ENCODE peak calls at places on chromosomes 12 and 14, in five cellular contexts. K is K562, I is ovary, N is esophagus muscularis mucosa, X is gastrocnemius medialis. H is an unnamed sample.

GRCh38 chr14:65469903-65470302 is 57.4 kb downstream of the FUT8 start:
- DNase-seq in K (no peak), I (no peak), N (no peak), X (no peak), H (no peak)

GRCh38 chr14:103232831-103233319 is 101.2 kb upstream of the EIF5 start:
- DNase-seq in K (no peak), I (no peak), N (no peak), X (no peak), H (no peak)

GRCh38 chr12:31023271-31023724 is 50.4 kb upstream of the DDX11 start:
- DNase-seq in K (no peak), I (no peak), N (no peak), X (no peak), H (no peak)

GRCh38 chr12:121124402-121125109 is 8.1 kb upstream of the P2RX7 start:
- DNase-seq in K (no peak), I (no peak), N (no peak), X (no peak), H (peak; percentile 92)

GRCh38 chr12:6612247-6612646 is 5.1 kb upstream of the CHD4 start:
- DNase-seq in K (no peak), I (no peak), N (no peak), X (no peak), H (no peak)

GRCh38 chr12:115163710-115164109 is 479.7 kb upstream of the TBX3 start:
- DNase-seq in K (no peak), I (no peak), N (peak; percentile 64), X (no peak), H (no peak)

GRCh38 chr12:78018939-78019338 is 188.2 kb downstream of the NAV3 start:
- DNase-seq in K (no peak), I (no peak), N (no peak), X (no peak), H (no peak)

GRCh38 chr12:111488271-111488670 is 82.5 kb downstream of the SH2B3 start:
- DNase-seq in K (no peak), I (no peak), N (no peak), X (peak; percentile 59), H (no peak)

GRCh38 chr14:97902630-97903029 is 1105.4 kb downstream of the VRK1 start:
- DNase-seq in K (no peak), I (no peak), N (no peak), X (no peak), H (peak; percentile 22)

GRCh38 chr12:11653215-11653753 is 3.8 kb downstream of the ETV6 start:
- DNase-seq in K (no peak), I (no peak), N (no peak), X (no peak), H (no peak)

GRCh38 chr12:81078469-81079196 is 754 bp downstream of the ACSS3 start:
- DNase-seq in K (no peak), I (peak; percentile 56), N (no peak), X (peak; percentile 50), H (peak; percentile 2)

GRCh38 chr12:69096669-69097364 is 142.6 kb upstream of the CPSF6 start:
- DNase-seq in K (no peak), I (no peak), N (no peak), X (no peak), H (no peak)

GRCh38 chr12:119207161-119207560 is 28.4 kb downstream of the HSPB8 start:
- DNase-seq in K (no peak), I (no peak), N (no peak), X (no peak), H (no peak)

GRCh38 chr14:23104591-23105347 is at the start of gene CIROP:
- DNase-seq in K (no peak), I (no peak), N (no peak), X (no peak), H (no peak)

GRCh38 chr12:57836442-57837375 is 9.8 kb downstream of the CTDSP2 start:
- DNase-seq in K (no peak), I (peak; percentile 88), N (no peak), X (peak; percentile 58), H (no peak)
- H3K27ac ChIP-seq in K (peak overlapping the region; percentile 53), I (peak overlapping the region; percentile 58), N (peak overlapping the region; percentile 99), X (peak overlapping the region; percentile 99), H (peak overlapping the region; percentile 61)

GRCh38 chr14:100609331-100609870 is 22.2 kb upstream of the BEGAIN start:
- DNase-seq in K (no peak), I (no peak), N (no peak), X (no peak), H (no peak)

GRCh38 chr14:100611811-100612480 is 24.7 kb upstream of the BEGAIN start:
- DNase-seq in K (no peak), I (no peak), N (no peak), X (no peak), H (no peak)

GRCh38 chr14:100608586-100609330 is 21.5 kb upstream of the BEGAIN start:
- DNase-seq in K (no peak), I (no peak), N (no peak), X (no peak), H (no peak)

GRCh38 chr14:100609941-100610391 is 22.7 kb upstream of the BEGAIN start:
- DNase-seq in K (no peak), I (no peak), N (no peak), X (no peak), H (no peak)

GRCh38 chr14:100610511-100611217 is 23.4 kb upstream of the BEGAIN start:
- DNase-seq in K (no peak), I (no peak), N (no peak), X (no peak), H (no peak)
- H3K27ac ChIP-seq in K (no peak overlapping the region), I (no peak overlapping the region), N (no peak overlapping the region), X (no peak overlapping the region), H (no peak overlapping the region)

GRCh38 chr12:24539646-24540045 is 409.3 kb downstream of the BCAT1 start:
- DNase-seq in K (no peak), I (no peak), N (no peak), X (no peak), H (no peak)
- H3K27ac ChIP-seq in K (no peak overlapping the region), I (peak overlapping the region; percentile 8), N (no peak overlapping the region), X (no peak overlapping the region), H (no peak overlapping the region)

GRCh38 chr12:67356400-67356799 is 87.2 kb downstream of the CAND1 start:
- DNase-seq in K (no peak), I (no peak), N (no peak), X (no peak), H (no peak)
- H3K27ac ChIP-seq in K (no peak overlapping the region), I (no peak overlapping the region), N (peak overlapping the region; percentile 37), X (peak overlapping the region; percentile 70), H (no peak overlapping the region)

DNA sequence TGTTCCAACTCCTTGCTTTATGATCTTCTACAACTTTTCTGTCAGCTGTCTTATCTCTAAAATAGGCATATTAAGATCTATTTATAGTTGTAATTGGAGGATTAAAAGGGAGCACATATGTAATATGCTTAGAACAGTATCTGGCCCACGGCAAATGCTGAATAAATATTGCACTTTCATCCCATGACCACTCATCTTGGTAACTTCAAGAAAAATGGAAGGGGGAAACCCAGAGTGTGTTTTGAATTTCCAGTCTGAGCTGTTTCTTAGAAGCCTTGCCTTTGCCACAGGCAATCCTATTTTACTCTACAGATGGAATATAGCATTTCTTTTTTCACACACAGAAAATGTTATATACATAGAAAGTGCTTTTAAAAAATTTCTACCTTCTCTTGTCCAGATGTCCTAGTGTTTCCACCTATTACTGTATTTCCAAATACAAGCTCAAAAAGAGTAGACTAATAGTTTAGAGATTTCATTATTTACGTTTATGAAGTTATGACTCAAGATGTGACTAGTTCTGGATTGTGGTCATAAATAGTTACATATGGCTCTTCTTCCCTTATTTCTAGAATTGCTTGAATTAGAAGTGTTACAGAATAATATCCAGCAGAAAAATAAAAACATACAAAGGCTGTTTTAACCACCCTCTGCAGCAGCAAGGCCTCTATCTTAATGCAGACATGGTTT is 6.2 kb upstream of the STXBP6 start:
- DNase-seq in K (no peak), I (no peak), N (no peak), X (no peak), H (no peak)
- H3K27ac ChIP-seq in K (no peak overlapping the region), I (no peak overlapping the region), N (no peak overlapping the region), X (no peak overlapping the region), H (no peak overlapping the region)

GRCh38 chr12:108860443-108860842 is 3.1 kb upstream of the SSH1 start:
- DNase-seq in K (no peak), I (no peak), N (no peak), X (no peak), H (no peak)

GRCh38 chr12:108859923-108860291 is 2.5 kb upstream of the SSH1 start:
- DNase-seq in K (no peak), I (no peak), N (no peak), X (no peak), H (no peak)

GRCh38 chr12:108856428-108857157 is 790 bp downstream of the SSH1 start:
- DNase-seq in K (peak; percentile 45), I (peak; percentile 57), N (no peak), X (peak; percentile 91), H (peak; percentile 29)

GRCh38 chr12:108857158-108857407 is 300 bp downstream of the SSH1 start:
- DNase-seq in K (no peak), I (no peak), N (no peak), X (no peak), H (no peak)

DNA sequence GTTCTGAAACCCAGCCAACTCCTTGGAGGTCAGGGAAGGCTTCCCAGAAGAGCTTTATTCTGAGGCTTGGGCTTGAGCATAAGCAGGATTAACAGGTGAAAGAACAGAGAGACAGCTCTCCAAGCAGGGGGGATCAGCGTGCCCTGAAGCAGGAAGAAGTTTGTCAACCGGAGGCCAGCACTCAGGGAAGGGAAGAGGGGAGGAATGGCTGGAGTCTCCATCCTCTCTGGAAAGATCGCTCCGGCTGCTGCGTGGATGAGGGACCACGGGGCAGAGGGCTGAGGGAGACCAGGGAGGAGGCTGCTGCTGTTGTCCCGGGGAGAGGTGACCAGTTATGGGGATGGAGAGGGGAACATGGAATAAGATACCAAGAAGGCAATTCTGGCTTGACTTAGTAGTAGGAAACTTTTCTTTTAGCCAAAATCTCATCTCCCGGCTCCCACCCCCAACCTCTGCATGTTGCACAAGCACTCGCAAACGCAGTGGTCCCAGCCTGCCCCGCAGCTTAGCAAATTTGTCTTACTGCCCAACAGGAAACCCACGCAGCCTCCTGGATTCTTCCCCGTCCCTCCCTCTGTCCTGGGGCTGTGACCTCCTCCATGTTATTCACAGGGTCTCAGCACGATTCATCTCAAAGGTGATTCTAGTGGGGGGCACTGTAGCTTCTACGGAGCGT is 1.2 kb upstream of the SSH1 start:
- DNase-seq in K (no peak), I (peak; percentile 51), N (no peak), X (no peak), H (no peak)
- H3K27ac ChIP-seq in K (no peak overlapping the region), I (peak overlapping the region; percentile 90), N (peak overlapping the region; percentile 92), X (peak overlapping the region; percentile 93), H (peak overlapping the region; percentile 95)

GRCh38 chr14:74979442-74980397 is 23.0 kb upstream of the EIF2B2 start:
- DNase-seq in K (peak; percentile 2), I (no peak), N (no peak), X (peak; percentile 88), H (no peak)
- H3K27ac ChIP-seq in K (no peak overlapping the region), I (no peak overlapping the region), N (no peak overlapping the region), X (peak overlapping the region; percentile 73), H (no peak overlapping the region)

GRCh38 chr12:48695859-48696258 is 13.8 kb upstream of the KANSL2 start:
- DNase-seq in K (no peak), I (no peak), N (no peak), X (no peak), H (no peak)
- H3K27ac ChIP-seq in K (no peak overlapping the region), I (no peak overlapping the region), N (no peak overlapping the region), X (no peak overlapping the region), H (no peak overlapping the region)

H was measured in epithelial cell of prostate.